ENCODE peak calls at places on chromosomes 11 and 22, in ten cellular contexts. One of them, this sample, is unnamed.

GRCh38 chr22:50581950-50582561 is 593 bp downstream of the CHKB start:
- DNase-seq in fibroblast of the aortic adventitia: peak
- DNase-seq in NB4: peak
- DNase-seq in activated CD8-positive, alpha-beta memory T cell treated with anti-CD3 and anti-CD28 coated beads for 48 hours: no peak
- DNase-seq in AG20443: no peak
- DNase-seq in ACHN: peak
- DNase-seq in Panc1: no peak
- DNase-seq in psoas muscle: no peak
- DNase-seq in GM12891: no peak
- DNase-seq in activated CD4-positive, alpha-beta T cell treated with anti-CD3 and anti-CD28 coated beads, Interleukin-2, amount 10 ng/mL, durations not matched to agents 7 days and 5 days: peak
- DNase-seq in this sample: no peak

GRCh38 chr11:9225748-9226298 is 39.3 kb downstream of the DENND5A start:
- DNase-seq in fibroblast of the aortic adventitia: no peak
- DNase-seq in NB4: no peak
- DNase-seq in activated CD8-positive, alpha-beta memory T cell treated with anti-CD3 and anti-CD28 coated beads for 48 hours: no peak
- DNase-seq in AG20443: no peak
- DNase-seq in ACHN: no peak
- DNase-seq in Panc1: no peak
- DNase-seq in psoas muscle: no peak
- DNase-seq in GM12891: no peak
- DNase-seq in activated CD4-positive, alpha-beta T cell treated with anti-CD3 and anti-CD28 coated beads, Interleukin-2, amount 10 ng/mL, durations not matched to agents 7 days and 5 days: no peak
- DNase-seq in this sample: no peak

GRCh38 chr22:17074648-17075002 is 10.2 kb upstream of the IL17RA start:
- DNase-seq in fibroblast of the aortic adventitia: no peak
- DNase-seq in NB4: no peak
- DNase-seq in activated CD8-positive, alpha-beta memory T cell treated with anti-CD3 and anti-CD28 coated beads for 48 hours: no peak
- DNase-seq in AG20443: no peak
- DNase-seq in ACHN: peak
- DNase-seq in Panc1: no peak
- DNase-seq in psoas muscle: no peak
- DNase-seq in GM12891: no peak
- DNase-seq in activated CD4-positive, alpha-beta T cell treated with anti-CD3 and anti-CD28 coated beads, Interleukin-2, amount 10 ng/mL, durations not matched to agents 7 days and 5 days: no peak
- DNase-seq in this sample: no peak

GRCh38 chr11:83087035-83087434 is 15.3 kb upstream of the RAB30 start:
- DNase-seq in fibroblast of the aortic adventitia: peak
- DNase-seq in NB4: peak
- DNase-seq in activated CD8-positive, alpha-beta memory T cell treated with anti-CD3 and anti-CD28 coated beads for 48 hours: no peak
- DNase-seq in AG20443: no peak
- DNase-seq in ACHN: peak
- DNase-seq in Panc1: no peak
- DNase-seq in psoas muscle: no peak
- DNase-seq in GM12891: no peak
- DNase-seq in activated CD4-positive, alpha-beta T cell treated with anti-CD3 and anti-CD28 coated beads, Interleukin-2, amount 10 ng/mL, durations not matched to agents 7 days and 5 days: no peak
- DNase-seq in this sample: peak

GRCh38 chr11:108672113-108672512 is 7.2 kb downstream of the DDX10 start:
- DNase-seq in fibroblast of the aortic adventitia: peak
- DNase-seq in NB4: no peak
- DNase-seq in activated CD8-positive, alpha-beta memory T cell treated with anti-CD3 and anti-CD28 coated beads for 48 hours: no peak
- DNase-seq in AG20443: peak
- DNase-seq in ACHN: no peak
- DNase-seq in Panc1: no peak
- DNase-seq in psoas muscle: no peak
- DNase-seq in GM12891: no peak
- DNase-seq in activated CD4-positive, alpha-beta T cell treated with anti-CD3 and anti-CD28 coated beads, Interleukin-2, amount 10 ng/mL, durations not matched to agents 7 days and 5 days: no peak
- DNase-seq in this sample: no peak

GRCh38 chr22:41600976-41601375 is 11.3 kb upstream of the PMM1 start:
- DNase-seq in fibroblast of the aortic adventitia: no peak
- DNase-seq in NB4: no peak
- DNase-seq in activated CD8-positive, alpha-beta memory T cell treated with anti-CD3 and anti-CD28 coated beads for 48 hours: no peak
- DNase-seq in AG20443: no peak
- DNase-seq in ACHN: no peak
- DNase-seq in Panc1: no peak
- DNase-seq in psoas muscle: no peak
- DNase-seq in GM12891: no peak
- DNase-seq in activated CD4-positive, alpha-beta T cell treated with anti-CD3 and anti-CD28 coated beads, Interleukin-2, amount 10 ng/mL, durations not matched to agents 7 days and 5 days: no peak
- DNase-seq in this sample: no peak

GRCh38 chr11:120805960-120806555 is 217.8 kb upstream of the TBCEL start:
- DNase-seq in fibroblast of the aortic adventitia: no peak
- DNase-seq in NB4: no peak
- DNase-seq in activated CD8-positive, alpha-beta memory T cell treated with anti-CD3 and anti-CD28 coated beads for 48 hours: no peak
- DNase-seq in AG20443: no peak
- DNase-seq in ACHN: no peak
- DNase-seq in Panc1: no peak
- DNase-seq in psoas muscle: no peak
- DNase-seq in GM12891: no peak
- DNase-seq in activated CD4-positive, alpha-beta T cell treated with anti-CD3 and anti-CD28 coated beads, Interleukin-2, amount 10 ng/mL, durations not matched to agents 7 days and 5 days: no peak
- DNase-seq in this sample: no peak

GRCh38 chr22:38187413-38188212 is 6.0 kb upstream of the PLA2G6 start:
- DNase-seq in fibroblast of the aortic adventitia: no peak
- DNase-seq in NB4: no peak
- DNase-seq in activated CD8-positive, alpha-beta memory T cell treated with anti-CD3 and anti-CD28 coated beads for 48 hours: no peak
- DNase-seq in AG20443: no peak
- DNase-seq in ACHN: no peak
- DNase-seq in Panc1: no peak
- DNase-seq in psoas muscle: no peak
- DNase-seq in GM12891: no peak
- DNase-seq in activated CD4-positive, alpha-beta T cell treated with anti-CD3 and anti-CD28 coated beads, Interleukin-2, amount 10 ng/mL, durations not matched to agents 7 days and 5 days: no peak
- DNase-seq in this sample: no peak

GRCh38 chr11:118000067-118000849 is 14.1 kb downstream of the IL10RA start:
- DNase-seq in fibroblast of the aortic adventitia: no peak
- DNase-seq in NB4: no peak
- DNase-seq in activated CD8-positive, alpha-beta memory T cell treated with anti-CD3 and anti-CD28 coated beads for 48 hours: no peak
- DNase-seq in AG20443: no peak
- DNase-seq in ACHN: no peak
- DNase-seq in Panc1: no peak
- DNase-seq in psoas muscle: no peak
- DNase-seq in GM12891: no peak
- DNase-seq in activated CD4-positive, alpha-beta T cell treated with anti-CD3 and anti-CD28 coated beads, Interleukin-2, amount 10 ng/mL, durations not matched to agents 7 days and 5 days: no peak
- DNase-seq in this sample: no peak

GRCh38 chr22:49301398-49302149 is 526.1 kb downstream of the BRD1 start:
- DNase-seq in fibroblast of the aortic adventitia: no peak
- DNase-seq in NB4: no peak
- DNase-seq in activated CD8-positive, alpha-beta memory T cell treated with anti-CD3 and anti-CD28 coated beads for 48 hours: no peak
- DNase-seq in AG20443: no peak
- DNase-seq in ACHN: no peak
- DNase-seq in Panc1: no peak
- DNase-seq in psoas muscle: no peak
- DNase-seq in GM12891: no peak
- DNase-seq in activated CD4-positive, alpha-beta T cell treated with anti-CD3 and anti-CD28 coated beads, Interleukin-2, amount 10 ng/mL, durations not matched to agents 7 days and 5 days: no peak
- DNase-seq in this sample: no peak

GRCh38 chr11:131675489-131675888 is 305.1 kb downstream of the NTM start:
- DNase-seq in fibroblast of the aortic adventitia: peak
- DNase-seq in NB4: no peak
- DNase-seq in activated CD8-positive, alpha-beta memory T cell treated with anti-CD3 and anti-CD28 coated beads for 48 hours: no peak
- DNase-seq in AG20443: peak
- DNase-seq in ACHN: no peak
- DNase-seq in Panc1: no peak
- DNase-seq in psoas muscle: no peak
- DNase-seq in GM12891: no peak
- DNase-seq in activated CD4-positive, alpha-beta T cell treated with anti-CD3 and anti-CD28 coated beads, Interleukin-2, amount 10 ng/mL, durations not matched to agents 7 days and 5 days: no peak
- DNase-seq in this sample: no peak

GRCh38 chr11:58030653-58031052 is at the start of gene OR6Q1:
- DNase-seq in fibroblast of the aortic adventitia: no peak
- DNase-seq in NB4: no peak
- DNase-seq in activated CD8-positive, alpha-beta memory T cell treated with anti-CD3 and anti-CD28 coated beads for 48 hours: no peak
- DNase-seq in AG20443: no peak
- DNase-seq in ACHN: no peak
- DNase-seq in Panc1: no peak
- DNase-seq in psoas muscle: no peak
- DNase-seq in GM12891: no peak
- DNase-seq in activated CD4-positive, alpha-beta T cell treated with anti-CD3 and anti-CD28 coated beads, Interleukin-2, amount 10 ng/mL, durations not matched to agents 7 days and 5 days: no peak
- DNase-seq in this sample: no peak

GRCh38 chr11:2185324-2186085 is 13.9 kb upstream of the TH start:
- DNase-seq in fibroblast of the aortic adventitia: no peak
- DNase-seq in NB4: no peak
- DNase-seq in activated CD8-positive, alpha-beta memory T cell treated with anti-CD3 and anti-CD28 coated beads for 48 hours: no peak
- DNase-seq in AG20443: no peak
- DNase-seq in ACHN: no peak
- DNase-seq in Panc1: no peak
- DNase-seq in psoas muscle: no peak
- DNase-seq in GM12891: no peak
- DNase-seq in activated CD4-positive, alpha-beta T cell treated with anti-CD3 and anti-CD28 coated beads, Interleukin-2, amount 10 ng/mL, durations not matched to agents 7 days and 5 days: no peak
- DNase-seq in this sample: no peak

GRCh38 chr11:33471541-33471940 is 214.4 kb downstream of the HIPK3 start:
- DNase-seq in fibroblast of the aortic adventitia: peak
- DNase-seq in NB4: no peak
- DNase-seq in activated CD8-positive, alpha-beta memory T cell treated with anti-CD3 and anti-CD28 coated beads for 48 hours: no peak
- DNase-seq in AG20443: no peak
- DNase-seq in ACHN: no peak
- DNase-seq in Panc1: no peak
- DNase-seq in psoas muscle: no peak
- DNase-seq in GM12891: no peak
- DNase-seq in activated CD4-positive, alpha-beta T cell treated with anti-CD3 and anti-CD28 coated beads, Interleukin-2, amount 10 ng/mL, durations not matched to agents 7 days and 5 days: no peak
- DNase-seq in this sample: no peak

GRCh38 chr11:2521681-2522630 is 77.1 kb downstream of the KCNQ1 start:
- DNase-seq in fibroblast of the aortic adventitia: no peak
- DNase-seq in NB4: no peak
- DNase-seq in activated CD8-positive, alpha-beta memory T cell treated with anti-CD3 and anti-CD28 coated beads for 48 hours: no peak
- DNase-seq in AG20443: no peak
- DNase-seq in ACHN: no peak
- DNase-seq in Panc1: no peak
- DNase-seq in psoas muscle: peak
- DNase-seq in GM12891: peak
- DNase-seq in activated CD4-positive, alpha-beta T cell treated with anti-CD3 and anti-CD28 coated beads, Interleukin-2, amount 10 ng/mL, durations not matched to agents 7 days and 5 days: no peak
- DNase-seq in this sample: no peak

GRCh38 chr11:12556788-12557384 is 117.3 kb upstream of the TEAD1 start:
- DNase-seq in fibroblast of the aortic adventitia: peak
- DNase-seq in NB4: no peak
- DNase-seq in activated CD8-positive, alpha-beta memory T cell treated with anti-CD3 and anti-CD28 coated beads for 48 hours: no peak
- DNase-seq in AG20443: peak
- DNase-seq in ACHN: peak
- DNase-seq in Panc1: no peak
- DNase-seq in psoas muscle: peak
- DNase-seq in GM12891: no peak
- DNase-seq in activated CD4-positive, alpha-beta T cell treated with anti-CD3 and anti-CD28 coated beads, Interleukin-2, amount 10 ng/mL, durations not matched to agents 7 days and 5 days: no peak
- DNase-seq in this sample: no peak

GRCh38 chr22:23106906-23107367 is 34.9 kb downstream of the RSPH14 start:
- DNase-seq in fibroblast of the aortic adventitia: no peak
- DNase-seq in NB4: no peak
- DNase-seq in activated CD8-positive, alpha-beta memory T cell treated with anti-CD3 and anti-CD28 coated beads for 48 hours: no peak
- DNase-seq in AG20443: no peak
- DNase-seq in ACHN: no peak
- DNase-seq in Panc1: no peak
- DNase-seq in psoas muscle: no peak
- DNase-seq in GM12891: no peak
- DNase-seq in activated CD4-positive, alpha-beta T cell treated with anti-CD3 and anti-CD28 coated beads, Interleukin-2, amount 10 ng/mL, durations not matched to agents 7 days and 5 days: no peak
- DNase-seq in this sample: no peak

GRCh38 chr11:130220311-130221030 is 60.9 kb downstream of the ST14 start:
- DNase-seq in fibroblast of the aortic adventitia: no peak
- DNase-seq in NB4: no peak
- DNase-seq in activated CD8-positive, alpha-beta memory T cell treated with anti-CD3 and anti-CD28 coated beads for 48 hours: no peak
- DNase-seq in AG20443: no peak
- DNase-seq in ACHN: no peak
- DNase-seq in Panc1: no peak
- DNase-seq in psoas muscle: no peak
- DNase-seq in GM12891: no peak
- DNase-seq in activated CD4-positive, alpha-beta T cell treated with anti-CD3 and anti-CD28 coated beads, Interleukin-2, amount 10 ng/mL, durations not matched to agents 7 days and 5 days: no peak
- DNase-seq in this sample: no peak

GRCh38 chr22:22487059-22487458 is 21.5 kb downstream of the ZNF280B start:
- DNase-seq in fibroblast of the aortic adventitia: no peak
- DNase-seq in NB4: no peak
- DNase-seq in activated CD8-positive, alpha-beta memory T cell treated with anti-CD3 and anti-CD28 coated beads for 48 hours: no peak
- DNase-seq in AG20443: no peak
- DNase-seq in ACHN: no peak
- DNase-seq in Panc1: no peak
- DNase-seq in psoas muscle: no peak
- DNase-seq in GM12891: no peak
- DNase-seq in activated CD4-positive, alpha-beta T cell treated with anti-CD3 and anti-CD28 coated beads, Interleukin-2, amount 10 ng/mL, durations not matched to agents 7 days and 5 days: no peak
- DNase-seq in this sample: no peak

GRCh38 chr11:95788921-95789505 is 569 bp downstream of the FAM76B start:
- DNase-seq in fibroblast of the aortic adventitia: peak
- DNase-seq in NB4: peak
- DNase-seq in activated CD8-positive, alpha-beta memory T cell treated with anti-CD3 and anti-CD28 coated beads for 48 hours: peak
- DNase-seq in AG20443: peak
- DNase-seq in ACHN: peak
- DNase-seq in Panc1: no peak
- DNase-seq in psoas muscle: no peak
- DNase-seq in GM12891: no peak
- DNase-seq in activated CD4-positive, alpha-beta T cell treated with anti-CD3 and anti-CD28 coated beads, Interleukin-2, amount 10 ng/mL, durations not matched to agents 7 days and 5 days: peak
- DNase-seq in this sample: peak

GRCh38 chr11:18022419-18022818 is 9.6 kb upstream of the SERGEF start:
- DNase-seq in fibroblast of the aortic adventitia: no peak
- DNase-seq in NB4: no peak
- DNase-seq in activated CD8-positive, alpha-beta memory T cell treated with anti-CD3 and anti-CD28 coated beads for 48 hours: no peak
- DNase-seq in AG20443: no peak
- DNase-seq in ACHN: no peak
- DNase-seq in Panc1: no peak
- DNase-seq in psoas muscle: no peak
- DNase-seq in GM12891: no peak
- DNase-seq in activated CD4-positive, alpha-beta T cell treated with anti-CD3 and anti-CD28 coated beads, Interleukin-2, amount 10 ng/mL, durations not matched to agents 7 days and 5 days: no peak
- DNase-seq in this sample: no peak

GRCh38 chr11:68215524-68216170 is 2.6 kb upstream of the KMT5B start:
- DNase-seq in fibroblast of the aortic adventitia: no peak
- DNase-seq in NB4: no peak
- DNase-seq in activated CD8-positive, alpha-beta memory T cell treated with anti-CD3 and anti-CD28 coated beads for 48 hours: no peak
- DNase-seq in AG20443: no peak
- DNase-seq in ACHN: no peak
- DNase-seq in Panc1: no peak
- DNase-seq in psoas muscle: no peak
- DNase-seq in GM12891: no peak
- DNase-seq in activated CD4-positive, alpha-beta T cell treated with anti-CD3 and anti-CD28 coated beads, Interleukin-2, amount 10 ng/mL, durations not matched to agents 7 days and 5 days: no peak
- DNase-seq in this sample: no peak

GRCh38 chr11:118820412-118821357 is 29.7 kb upstream of the DDX6 start:
- DNase-seq in fibroblast of the aortic adventitia: peak
- DNase-seq in NB4: no peak
- DNase-seq in activated CD8-positive, alpha-beta memory T cell treated with anti-CD3 and anti-CD28 coated beads for 48 hours: no peak
- DNase-seq in AG20443: peak
- DNase-seq in ACHN: peak
- DNase-seq in Panc1: no peak
- DNase-seq in psoas muscle: peak
- DNase-seq in GM12891: peak
- DNase-seq in activated CD4-positive, alpha-beta T cell treated with anti-CD3 and anti-CD28 coated beads, Interleukin-2, amount 10 ng/mL, durations not matched to agents 7 days and 5 days: no peak
- DNase-seq in this sample: peak

GRCh38 chr11:8384199-8384821 is 120.6 kb upstream of the LMO1 start:
- DNase-seq in fibroblast of the aortic adventitia: peak
- DNase-seq in NB4: peak
- DNase-seq in activated CD8-positive, alpha-beta memory T cell treated with anti-CD3 and anti-CD28 coated beads for 48 hours: no peak
- DNase-seq in AG20443: no peak
- DNase-seq in ACHN: peak
- DNase-seq in Panc1: no peak
- DNase-seq in psoas muscle: no peak
- DNase-seq in GM12891: no peak
- DNase-seq in activated CD4-positive, alpha-beta T cell treated with anti-CD3 and anti-CD28 coated beads, Interleukin-2, amount 10 ng/mL, durations not matched to agents 7 days and 5 days: no peak
- DNase-seq in this sample: peak

GRCh38 chr11:13760115-13760514 is 91.6 kb downstream of the FAR1 start:
- DNase-seq in fibroblast of the aortic adventitia: no peak
- DNase-seq in NB4: no peak
- DNase-seq in activated CD8-positive, alpha-beta memory T cell treated with anti-CD3 and anti-CD28 coated beads for 48 hours: no peak
- DNase-seq in AG20443: no peak
- DNase-seq in ACHN: peak
- DNase-seq in Panc1: no peak
- DNase-seq in psoas muscle: no peak
- DNase-seq in GM12891: no peak
- DNase-seq in activated CD4-positive, alpha-beta T cell treated with anti-CD3 and anti-CD28 coated beads, Interleukin-2, amount 10 ng/mL, durations not matched to agents 7 days and 5 days: no peak
- DNase-seq in this sample: no peak

GRCh38 chr11:103604310-103604709 is 432.1 kb upstream of the DDI1 start:
- DNase-seq in fibroblast of the aortic adventitia: no peak
- DNase-seq in NB4: no peak
- DNase-seq in activated CD8-positive, alpha-beta memory T cell treated with anti-CD3 and anti-CD28 coated beads for 48 hours: no peak
- DNase-seq in AG20443: no peak
- DNase-seq in ACHN: no peak
- DNase-seq in Panc1: no peak
- DNase-seq in psoas muscle: no peak
- DNase-seq in GM12891: no peak
- DNase-seq in activated CD4-positive, alpha-beta T cell treated with anti-CD3 and anti-CD28 coated beads, Interleukin-2, amount 10 ng/mL, durations not matched to agents 7 days and 5 days: no peak
- DNase-seq in this sample: no peak

GRCh38 chr11:127996825-127997224 is 590.5 kb downstream of the ETS1 start:
- DNase-seq in fibroblast of the aortic adventitia: peak
- DNase-seq in NB4: no peak
- DNase-seq in activated CD8-positive, alpha-beta memory T cell treated with anti-CD3 and anti-CD28 coated beads for 48 hours: no peak
- DNase-seq in AG20443: peak
- DNase-seq in ACHN: no peak
- DNase-seq in Panc1: no peak
- DNase-seq in psoas muscle: no peak
- DNase-seq in GM12891: no peak
- DNase-seq in activated CD4-positive, alpha-beta T cell treated with anti-CD3 and anti-CD28 coated beads, Interleukin-2, amount 10 ng/mL, durations not matched to agents 7 days and 5 days: no peak
- DNase-seq in this sample: no peak

GRCh38 chr11:67613960-67614715 is 7.4 kb downstream of the NDUFV1 start:
- DNase-seq in fibroblast of the aortic adventitia: peak
- DNase-seq in NB4: peak
- DNase-seq in activated CD8-positive, alpha-beta memory T cell treated with anti-CD3 and anti-CD28 coated beads for 48 hours: peak
- DNase-seq in AG20443: peak
- DNase-seq in ACHN: peak
- DNase-seq in Panc1: no peak
- DNase-seq in psoas muscle: peak
- DNase-seq in GM12891: peak
- DNase-seq in activated CD4-positive, alpha-beta T cell treated with anti-CD3 and anti-CD28 coated beads, Interleukin-2, amount 10 ng/mL, durations not matched to agents 7 days and 5 days: peak
- DNase-seq in this sample: peak

This sample was measured in HT-29.